ENCODE peak calls at places on chromosomes 1 and 21, in five cellular contexts. One of them, this sample, is unnamed.

GRCh38 chr1:53590104-53590503 is 130.9 kb downstream of the DMRTB1 start:
- DNase-seq in stomach: peak
- DNase-seq in HCT116: no peak
- DNase-seq in left colon: no peak
- DNase-seq in nucleus accumbens: no peak
- DNase-seq in this sample: no peak

GRCh38 chr1:197800379-197801110 is 25.3 kb upstream of the DENND1B start:
- DNase-seq in nucleus accumbens: no peak
- DNase-seq in HCT116: no peak
- DNase-seq in left colon: no peak
- DNase-seq in stomach: no peak
- DNase-seq in this sample: no peak

GRCh38 chr21:44305691-44306090 is 5.8 kb downstream of the PFKL start:
- DNase-seq in nucleus accumbens: no peak
- DNase-seq in left colon: no peak
- DNase-seq in HCT116: no peak
- DNase-seq in stomach: no peak
- DNase-seq in this sample: no peak

GRCh38 chr1:53693773-53694717 is 44.9 kb downstream of the GLIS1 start:
- DNase-seq in nucleus accumbens: no peak
- DNase-seq in left colon: no peak
- DNase-seq in stomach: no peak
- DNase-seq in HCT116: no peak
- DNase-seq in this sample: no peak

GRCh38 chr1:204633665-204634064 is 51.9 kb downstream of the LRRN2 start:
- DNase-seq in nucleus accumbens: no peak
- DNase-seq in left colon: no peak
- DNase-seq in HCT116: no peak
- DNase-seq in stomach: peak
- DNase-seq in this sample: peak

GRCh38 chr1:22754106-22754768 is 43.6 kb downstream of the EPHB2 start:
- DNase-seq in stomach: no peak
- DNase-seq in left colon: no peak
- DNase-seq in nucleus accumbens: no peak
- DNase-seq in HCT116: no peak
- DNase-seq in this sample: no peak

GRCh38 chr1:113073457-113073950 is 506 bp downstream of the LRIG2 start:
- DNase-seq in nucleus accumbens: peak
- DNase-seq in stomach: peak
- DNase-seq in HCT116: no peak
- DNase-seq in left colon: peak
- DNase-seq in this sample: no peak

GRCh38 chr1:107323765-107324164 is 182.9 kb downstream of the NTNG1 start:
- DNase-seq in left colon: no peak
- DNase-seq in stomach: no peak
- DNase-seq in HCT116: no peak
- DNase-seq in nucleus accumbens: no peak
- DNase-seq in this sample: no peak

GRCh38 chr21:42959754-42960153 is 14.6 kb upstream of the PKNOX1 start:
- DNase-seq in left colon: no peak
- DNase-seq in HCT116: no peak
- DNase-seq in stomach: no peak
- DNase-seq in nucleus accumbens: no peak
- DNase-seq in this sample: no peak

GRCh38 chr1:9289090-9289534 is 3.6 kb upstream of the SPSB1 start:
- DNase-seq in HCT116: peak
- DNase-seq in left colon: no peak
- DNase-seq in nucleus accumbens: no peak
- DNase-seq in stomach: peak
- DNase-seq in this sample: no peak

GRCh38 chr1:245718123-245718522 is 563.3 kb downstream of the KIF26B start:
- DNase-seq in nucleus accumbens: no peak
- DNase-seq in HCT116: no peak
- DNase-seq in stomach: no peak
- DNase-seq in left colon: no peak
- DNase-seq in this sample: no peak

GRCh38 chr1:29754608-29755375 is 518.5 kb downstream of the PTPRU start:
- DNase-seq in left colon: no peak
- DNase-seq in HCT116: no peak
- DNase-seq in stomach: no peak
- DNase-seq in nucleus accumbens: no peak
- DNase-seq in this sample: peak

GRCh38 chr1:66920543-66920942 is 4.1 kb downstream of the DNAI4 start:
- DNase-seq in stomach: no peak
- DNase-seq in nucleus accumbens: no peak
- DNase-seq in HCT116: no peak
- DNase-seq in left colon: no peak
- DNase-seq in this sample: no peak

GRCh38 chr1:15353839-15354579 is 55.7 kb upstream of the EFHD2 start:
- DNase-seq in left colon: no peak
- DNase-seq in HCT116: peak
- DNase-seq in nucleus accumbens: no peak
- DNase-seq in stomach: no peak
- DNase-seq in this sample: no peak

GRCh38 chr1:53549287-53549686 is 90.1 kb downstream of the DMRTB1 start:
- DNase-seq in nucleus accumbens: no peak
- DNase-seq in left colon: no peak
- DNase-seq in stomach: no peak
- DNase-seq in HCT116: no peak
- DNase-seq in this sample: no peak

GRCh38 chr21:33947451-33948095 is 32.0 kb upstream of the ATP5PO start:
- DNase-seq in HCT116: peak
- DNase-seq in stomach: peak
- DNase-seq in nucleus accumbens: peak
- DNase-seq in left colon: peak
- DNase-seq in this sample: peak

GRCh38 chr1:55071477-55071876 is 32.1 kb downstream of the PCSK9 start:
- DNase-seq in nucleus accumbens: no peak
- DNase-seq in stomach: no peak
- DNase-seq in HCT116: no peak
- DNase-seq in left colon: no peak
- DNase-seq in this sample: no peak

GRCh38 chr21:26123012-26123411 is 47.6 kb downstream of the APP start:
- DNase-seq in stomach: no peak
- DNase-seq in left colon: no peak
- DNase-seq in HCT116: no peak
- DNase-seq in nucleus accumbens: no peak
- DNase-seq in this sample: no peak

GRCh38 chr1:112532074-112532473 is 23.3 kb downstream of the WNT2B start:
- DNase-seq in left colon: no peak
- DNase-seq in HCT116: no peak
- DNase-seq in nucleus accumbens: no peak
- DNase-seq in stomach: no peak
- DNase-seq in this sample: no peak

GRCh38 chr1:32240140-32240951 is 6.7 kb upstream of the FAM167B start:
- DNase-seq in stomach: peak
- DNase-seq in HCT116: peak
- DNase-seq in nucleus accumbens: peak
- DNase-seq in left colon: peak
- DNase-seq in this sample: peak

GRCh38 chr21:44874497-44875331 is 1.2 kb upstream of the PTTG1IP start:
- DNase-seq in left colon: peak
- DNase-seq in HCT116: no peak
- DNase-seq in stomach: peak
- DNase-seq in nucleus accumbens: no peak
- DNase-seq in this sample: no peak

GRCh38 chr1:210344706-210345105 is 16.0 kb downstream of the HHAT start:
- DNase-seq in left colon: no peak
- DNase-seq in stomach: no peak
- DNase-seq in HCT116: no peak
- DNase-seq in nucleus accumbens: no peak
- DNase-seq in this sample: no peak

GRCh38 chr1:243254233-243254926 is 701 bp downstream of the CEP170 start:
- DNase-seq in left colon: peak
- DNase-seq in nucleus accumbens: peak
- DNase-seq in HCT116: no peak
- DNase-seq in stomach: peak
- DNase-seq in this sample: peak

GRCh38 chr1:29682918-29683314 is 446.6 kb downstream of the PTPRU start:
- DNase-seq in stomach: peak
- DNase-seq in left colon: no peak
- DNase-seq in HCT116: no peak
- DNase-seq in nucleus accumbens: no peak
- DNase-seq in this sample: no peak

GRCh38 chr21:41536076-41536826 is 28.3 kb upstream of the TMPRSS2 start:
- DNase-seq in nucleus accumbens: no peak
- DNase-seq in stomach: peak
- DNase-seq in HCT116: no peak
- DNase-seq in left colon: no peak
- DNase-seq in this sample: no peak

GRCh38 chr1:216778763-216779162 is 55.5 kb upstream of the ESRRG start:
- DNase-seq in nucleus accumbens: no peak
- DNase-seq in left colon: no peak
- DNase-seq in HCT116: no peak
- DNase-seq in stomach: no peak
- DNase-seq in this sample: no peak

GRCh38 chr1:228279011-228279721 is 71.3 kb downstream of the OBSCN start:
- DNase-seq in left colon: peak
- DNase-seq in nucleus accumbens: no peak
- DNase-seq in stomach: no peak
- DNase-seq in HCT116: no peak
- DNase-seq in this sample: no peak